ENCODE peak calls at places on chromosomes 4 and X, in five cellular contexts. One of them, this sample, is unnamed.

GRCh38 chrX:51742586-51742985 is 656 bp upstream of the GSPT2 start:
- DNase-seq in cardiac muscle cell: no peak
- DNase-seq in A549: no peak
- DNase-seq in lung: no peak
- DNase-seq in Peyer's patch: no peak
- DNase-seq in this sample: no peak

GRCh38 chrX:7372843-7373525 is 225.0 kb upstream of the PUDP start:
- DNase-seq in cardiac muscle cell: no peak
- DNase-seq in A549: no peak
- DNase-seq in lung: no peak
- DNase-seq in Peyer's patch: no peak
- DNase-seq in this sample: no peak

GRCh38 chr4:162457071-162457865 is 293.5 kb upstream of the FSTL5 start:
- DNase-seq in cardiac muscle cell: no peak
- DNase-seq in A549: no peak
- DNase-seq in lung: no peak
- DNase-seq in Peyer's patch: no peak
- DNase-seq in this sample: no peak

GRCh38 chr4:172573899-172574298 is 594.7 kb upstream of the GALNT7 start:
- DNase-seq in cardiac muscle cell: no peak
- DNase-seq in A549: no peak
- DNase-seq in lung: no peak
- DNase-seq in Peyer's patch: no peak
- DNase-seq in this sample: no peak

GRCh38 chr4:166527500-166527899 is 654.5 kb downstream of the TLL1 start:
- DNase-seq in cardiac muscle cell: no peak
- DNase-seq in A549: no peak
- DNase-seq in lung: no peak
- DNase-seq in Peyer's patch: no peak
- DNase-seq in this sample: no peak

GRCh38 chr4:89797117-89797516 is 39.8 kb downstream of the SNCA start:
- DNase-seq in cardiac muscle cell: no peak
- DNase-seq in A549: no peak
- DNase-seq in lung: no peak
- DNase-seq in Peyer's patch: no peak
- DNase-seq in this sample: no peak

GRCh38 chr4:24642941-24643628 is 58.7 kb upstream of the DHX15 start:
- DNase-seq in cardiac muscle cell: no peak
- DNase-seq in A549: peak; percentile 29
- DNase-seq in lung: no peak
- DNase-seq in Peyer's patch: no peak
- DNase-seq in this sample: no peak

GRCh38 chr4:61628282-61628681 is 428.2 kb downstream of the ADGRL3 start:
- DNase-seq in cardiac muscle cell: no peak
- DNase-seq in A549: no peak
- DNase-seq in lung: no peak
- DNase-seq in Peyer's patch: no peak
- DNase-seq in this sample: no peak

GRCh38 chrX:87583679-87584078 is 66.1 kb downstream of the KLHL4 start:
- DNase-seq in cardiac muscle cell: peak; percentile 40
- DNase-seq in A549: no peak
- DNase-seq in lung: no peak
- DNase-seq in Peyer's patch: no peak
- DNase-seq in this sample: no peak

GRCh38 chrX:130676861-130677260 is 226.1 kb downstream of the ENOX2 start:
- DNase-seq in cardiac muscle cell: no peak
- DNase-seq in A549: no peak
- DNase-seq in lung: no peak
- DNase-seq in Peyer's patch: no peak
- DNase-seq in this sample: no peak

GRCh38 chrX:2172359-2172758 is 328.4 kb downstream of the DHRSX start:
- DNase-seq in cardiac muscle cell: no peak
- DNase-seq in A549: no peak
- DNase-seq in lung: no peak
- DNase-seq in Peyer's patch: no peak
- DNase-seq in this sample: no peak

GRCh38 chr4:167219090-167219489 is 15.2 kb downstream of the SPOCK3 start:
- DNase-seq in cardiac muscle cell: no peak
- DNase-seq in A549: no peak
- DNase-seq in lung: no peak
- DNase-seq in Peyer's patch: no peak
- DNase-seq in this sample: no peak

GRCh38 chrX:54180403-54180802 is 2.7 kb downstream of the FAM120C start:
- DNase-seq in cardiac muscle cell: no peak
- DNase-seq in A549: no peak
- DNase-seq in lung: no peak
- DNase-seq in Peyer's patch: no peak
- DNase-seq in this sample: no peak

GRCh38 chrX:67543818-67544217 is at the start of gene AR:
- DNase-seq in cardiac muscle cell: peak; percentile 43
- DNase-seq in A549: peak; percentile 15
- DNase-seq in lung: peak; percentile 55
- DNase-seq in Peyer's patch: peak; percentile 37
- DNase-seq in this sample: no peak

GRCh38 chr4:73740353-73740778 is at the start of gene CXCL8:
- DNase-seq in cardiac muscle cell: no peak
- DNase-seq in A549: peak; percentile 37
- DNase-seq in lung: peak; percentile 72
- DNase-seq in Peyer's patch: no peak
- DNase-seq in this sample: no peak

GRCh38 chr4:79078339-79078738 is 139.1 kb upstream of the PAQR3 start:
- DNase-seq in cardiac muscle cell: no peak
- DNase-seq in A549: no peak
- DNase-seq in lung: no peak
- DNase-seq in Peyer's patch: no peak
- DNase-seq in this sample: no peak

GRCh38 chrX:12349201-12349600 is 210.9 kb downstream of the FRMPD4 start:
- DNase-seq in cardiac muscle cell: no peak
- DNase-seq in A549: no peak
- DNase-seq in lung: no peak
- DNase-seq in Peyer's patch: no peak
- DNase-seq in this sample: no peak

GRCh38 chr4:139956436-139957107 is 197.4 kb downstream of the MAML3 start:
- DNase-seq in cardiac muscle cell: no peak
- DNase-seq in A549: no peak
- DNase-seq in lung: no peak
- DNase-seq in Peyer's patch: no peak
- DNase-seq in this sample: no peak

GRCh38 chr4:114383721-114384120 is 214.9 kb upstream of the UGT8 start:
- DNase-seq in cardiac muscle cell: no peak
- DNase-seq in A549: no peak
- DNase-seq in lung: no peak
- DNase-seq in Peyer's patch: no peak
- DNase-seq in this sample: no peak

GRCh38 chrX:155966876-155967275 is 30.6 kb upstream of the IL9R start:
- DNase-seq in cardiac muscle cell: peak; percentile 2
- DNase-seq in A549: peak; percentile 22
- DNase-seq in lung: no peak
- DNase-seq in Peyer's patch: no peak
- DNase-seq in this sample: peak; percentile 29

GRCh38 chr4:113294910-113295309 is 245.5 kb downstream of the ANK2 start:
- DNase-seq in cardiac muscle cell: no peak
- DNase-seq in A549: no peak
- DNase-seq in lung: no peak
- DNase-seq in Peyer's patch: no peak
- DNase-seq in this sample: no peak

GRCh38 chrX:103614999-103615398 is 7.2 kb downstream of the TCEAL3 start:
- DNase-seq in cardiac muscle cell: no peak
- DNase-seq in A549: no peak
- DNase-seq in lung: no peak
- DNase-seq in Peyer's patch: no peak
- DNase-seq in this sample: no peak

GRCh38 chr4:54400802-54401201 is 171.7 kb downstream of the PDGFRA start:
- DNase-seq in cardiac muscle cell: no peak
- DNase-seq in A549: no peak
- DNase-seq in lung: no peak
- DNase-seq in Peyer's patch: no peak
- DNase-seq in this sample: no peak

GRCh38 chrX:40094900-40095587 is 2.7 kb downstream of the BCOR start:
- DNase-seq in cardiac muscle cell: no peak
- DNase-seq in A549: no peak
- DNase-seq in lung: no peak
- DNase-seq in Peyer's patch: no peak
- DNase-seq in this sample: no peak

GRCh38 chrX:96979766-96980165 is 96.1 kb downstream of the RPA4 start:
- DNase-seq in cardiac muscle cell: peak; percentile 39
- DNase-seq in A549: no peak
- DNase-seq in lung: no peak
- DNase-seq in Peyer's patch: no peak
- DNase-seq in this sample: no peak

GRCh38 chr4:17807446-17807845 is 3.1 kb downstream of the DCAF16 start:
- DNase-seq in cardiac muscle cell: no peak
- DNase-seq in A549: no peak
- DNase-seq in lung: no peak
- DNase-seq in Peyer's patch: no peak
- DNase-seq in this sample: no peak
- H3K4me3 ChIP-seq in cardiac muscle cell: no peak overlapping the region
- H3K4me3 ChIP-seq in A549: no peak overlapping the region
- H3K4me3 ChIP-seq in lung: no peak overlapping the region
- H3K4me3 ChIP-seq in Peyer's patch: peak overlapping the region; percentile 9
- H3K4me3 ChIP-seq in this sample: peak overlapping the region; percentile 30

GRCh38 chr4:125736057-125736456 is 421.3 kb downstream of the FAT4 start:
- DNase-seq in cardiac muscle cell: no peak
- DNase-seq in A549: no peak
- DNase-seq in lung: no peak
- DNase-seq in Peyer's patch: no peak
- DNase-seq in this sample: no peak

GRCh38 chr4:125739760-125740159 is 425.0 kb downstream of the FAT4 start:
- DNase-seq in cardiac muscle cell: peak; percentile 15
- DNase-seq in A549: no peak
- DNase-seq in lung: no peak
- DNase-seq in Peyer's patch: no peak
- DNase-seq in this sample: no peak

GRCh38 chr4:125732682-125733081 is 417.9 kb downstream of the FAT4 start:
- DNase-seq in cardiac muscle cell: no peak
- DNase-seq in A549: no peak
- DNase-seq in lung: no peak
- DNase-seq in Peyer's patch: no peak
- DNase-seq in this sample: no peak

GRCh38 chr4:125735107-125735506 is 420.4 kb downstream of the FAT4 start:
- DNase-seq in cardiac muscle cell: peak; percentile 76
- DNase-seq in A549: peak; percentile 31
- DNase-seq in lung: peak; percentile 59
- DNase-seq in Peyer's patch: no peak
- DNase-seq in this sample: no peak

DNA sequence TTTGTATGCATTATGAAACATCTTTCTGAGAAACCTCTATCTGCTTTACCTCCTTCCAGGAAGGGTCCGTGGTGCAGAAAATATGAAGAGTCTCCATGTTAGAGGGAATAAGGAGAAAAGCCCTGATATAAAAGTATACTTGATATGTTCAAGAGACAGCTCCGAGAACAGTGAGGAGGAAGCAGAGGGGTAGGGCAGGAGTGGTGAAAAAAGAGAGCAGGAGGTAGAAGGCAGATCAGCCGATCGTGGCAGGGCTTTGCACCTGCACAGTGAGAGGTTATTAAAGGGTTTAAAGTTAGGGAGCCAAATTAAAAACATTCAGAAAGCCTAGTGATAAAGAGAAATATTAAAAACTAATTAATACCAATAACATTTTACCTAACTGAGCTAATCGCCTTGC is 419.7 kb downstream of the FAT4 start:
- DNase-seq in cardiac muscle cell: no peak
- DNase-seq in A549: no peak
- DNase-seq in lung: no peak
- DNase-seq in Peyer's patch: no peak
- DNase-seq in this sample: no peak
- H3K27ac ChIP-seq in cardiac muscle cell: no peak overlapping the region
- H3K27ac ChIP-seq in A549: peak overlapping the region; percentile 68
- H3K27ac ChIP-seq in lung: no peak overlapping the region
- H3K27ac ChIP-seq in Peyer's patch: no peak overlapping the region
- H3K27ac ChIP-seq in this sample: no peak overlapping the region

DNA sequence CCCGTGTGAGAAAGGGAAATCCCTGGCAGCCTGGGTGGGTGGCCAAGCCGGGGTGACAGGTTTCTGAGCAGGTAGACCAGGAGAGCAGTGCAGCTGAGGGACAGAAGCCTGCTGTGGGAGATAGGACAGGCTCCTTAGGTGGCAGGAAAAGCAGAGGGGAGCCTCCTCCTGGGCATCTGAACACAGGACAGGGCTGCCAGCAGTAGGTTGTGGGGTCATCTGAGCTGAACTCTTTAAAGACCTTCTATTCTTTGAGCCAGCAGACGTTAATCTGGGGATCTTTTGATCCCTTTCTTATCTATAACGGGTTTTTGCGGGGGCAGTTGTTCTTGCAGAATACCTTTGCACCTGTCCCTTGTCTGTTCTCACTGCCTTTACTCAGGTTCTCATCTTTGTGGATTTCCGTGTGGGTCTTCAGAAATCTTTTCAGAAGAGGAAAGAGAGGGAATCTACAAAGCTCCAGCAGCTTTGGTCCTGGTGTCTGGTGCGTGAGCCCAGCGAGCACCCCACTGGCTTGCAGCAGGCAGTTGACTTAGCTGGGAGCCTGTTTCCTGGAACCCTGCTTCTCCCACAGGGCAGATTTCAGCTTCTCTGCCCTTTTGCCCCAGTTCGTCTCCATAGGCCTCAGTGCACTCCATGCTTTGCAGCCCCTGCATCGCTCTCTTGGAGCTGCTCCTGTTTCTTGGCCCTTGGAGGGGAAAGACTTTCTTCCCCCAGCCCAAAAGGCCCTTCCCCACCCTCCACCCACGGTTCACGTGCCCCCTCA is 35.8 kb upstream of the TADA2B start:
- DNase-seq in cardiac muscle cell: no peak
- DNase-seq in A549: no peak
- DNase-seq in lung: no peak
- DNase-seq in Peyer's patch: no peak
- DNase-seq in this sample: no peak
- H3K4me3 ChIP-seq in cardiac muscle cell: no peak overlapping the region
- H3K4me3 ChIP-seq in A549: no peak overlapping the region
- H3K4me3 ChIP-seq in lung: no peak overlapping the region
- H3K4me3 ChIP-seq in Peyer's patch: no peak overlapping the region
- H3K4me3 ChIP-seq in this sample: no peak overlapping the region

DNA sequence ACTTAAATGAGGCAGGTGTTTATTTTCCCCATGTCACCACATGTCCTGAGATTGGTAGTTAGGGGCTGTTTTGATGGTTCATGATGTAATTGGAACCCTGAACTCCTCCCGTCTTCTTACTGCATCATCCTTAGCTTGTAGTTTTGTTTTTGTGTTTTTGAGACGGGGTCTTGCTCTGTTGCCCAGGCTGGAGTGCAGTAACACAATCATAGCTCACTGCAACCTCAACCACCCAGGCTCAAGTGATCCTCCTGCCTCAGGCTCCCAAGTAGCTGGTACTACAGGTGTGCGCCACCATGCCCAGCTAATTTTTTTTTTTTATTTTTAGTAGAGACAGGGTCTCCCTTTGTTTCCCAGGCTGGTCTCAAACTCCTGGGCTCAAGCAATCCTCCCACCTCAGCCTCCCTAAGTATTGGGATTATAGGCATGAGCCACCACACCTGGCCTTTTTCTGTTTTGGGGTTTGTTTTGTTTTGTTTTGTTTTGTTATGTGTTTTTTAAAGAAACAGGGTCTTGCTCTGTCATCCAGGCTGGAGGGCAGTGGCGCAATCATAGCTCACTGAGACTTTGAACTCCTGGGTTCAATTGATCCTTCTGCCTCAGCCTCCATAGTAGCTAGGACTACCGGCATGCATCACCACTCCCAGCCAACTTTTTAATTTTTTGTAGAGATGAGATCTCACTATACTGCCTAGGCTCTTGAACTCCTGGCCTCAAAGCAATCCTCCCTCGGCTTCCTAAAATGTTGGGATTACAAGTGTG is 76.4 kb downstream of the SNX25 start:
- DNase-seq in cardiac muscle cell: no peak
- DNase-seq in A549: no peak
- DNase-seq in lung: no peak
- DNase-seq in Peyer's patch: no peak
- DNase-seq in this sample: no peak
- H3K27ac ChIP-seq in cardiac muscle cell: peak overlapping the region; percentile 13
- H3K27ac ChIP-seq in A549: no peak overlapping the region
- H3K27ac ChIP-seq in lung: no peak overlapping the region
- H3K27ac ChIP-seq in Peyer's patch: no peak overlapping the region
- H3K27ac ChIP-seq in this sample: no peak overlapping the region